ENCODE peak calls at places on chromosome 2, in eight cellular contexts. V, T, N, E, A, M, H and B are unnamed samples.

GRCh38 chr2:101533611-101534601 is 59.0 kb upstream of the RFX8 start:
- DNase-seq in V (no peak), T (no peak), N (no peak), E (no peak), A (no peak), M (no peak), H (no peak), B (no peak)

GRCh38 chr2:56565143-56565542 is 381.4 kb downstream of the CCDC85A start:
- DNase-seq in V (no peak), T (no peak), N (no peak), E (no peak), A (no peak), M (no peak), H (no peak), B (no peak)

GRCh38 chr2:40797115-40797514 is 345.2 kb upstream of the SLC8A1 start:
- DNase-seq in V (no peak), T (peak; percentile 74), N (no peak), E (peak; percentile 11), A (no peak), M (no peak), H (no peak), B (no peak)

GRCh38 chr2:188969236-188970032 is 4.7 kb upstream of the COL3A1 start:
- DNase-seq in V (no peak), T (peak; percentile 23), N (no peak), E (no peak), A (no peak), M (no peak), H (no peak), B (no peak)

GRCh38 chr2:127016329-127016728 is 90.6 kb downstream of the BIN1 start:
- DNase-seq in V (no peak), T (no peak), N (no peak), E (no peak), A (no peak), M (no peak), H (no peak), B (no peak)

GRCh38 chr2:101975171-101975870 is 16.4 kb upstream of the IL1R2 start:
- DNase-seq in V (no peak), T (no peak), N (no peak), E (no peak), A (no peak), M (no peak), H (no peak), B (no peak)

GRCh38 chr2:64141711-64142405 is 2.4 kb downstream of the PELI1 start:
- DNase-seq in V (no peak), T (no peak), N (no peak), E (no peak), A (no peak), M (no peak), H (no peak), B (no peak)

GRCh38 chr2:99701503-99701902 is 211.7 kb upstream of the REV1 start:
- DNase-seq in V (no peak), T (peak; percentile 8), N (no peak), E (no peak), A (no peak), M (no peak), H (no peak), B (no peak)

GRCh38 chr2:64063924-64064331 is 44.7 kb upstream of the VPS54 start:
- DNase-seq in V (no peak), T (no peak), N (peak; percentile 30), E (peak; percentile 71), A (no peak), M (peak; percentile 68), H (no peak), B (peak; percentile 25)

GRCh38 chr2:81495556-81495955 is 1191.0 kb upstream of the LRRTM1 start:
- DNase-seq in V (no peak), T (peak; percentile 35), N (no peak), E (no peak), A (no peak), M (no peak), H (no peak), B (no peak)

GRCh38 chr2:188576657-188577056 is 285.0 kb downstream of the GULP1 start:
- DNase-seq in V (no peak), T (no peak), N (no peak), E (no peak), A (no peak), M (no peak), H (no peak), B (no peak)

GRCh38 chr2:39124770-39125075 is 3.9 kb upstream of the SOS1 start:
- DNase-seq in V (no peak), T (no peak), N (peak; percentile 40), E (no peak), A (no peak), M (no peak), H (no peak), B (no peak)

GRCh38 chr2:168457177-168457905 is 1.3 kb downstream of the CERS6 start:
- DNase-seq in V (no peak), T (peak; percentile 38), N (no peak), E (no peak), A (no peak), M (no peak), H (no peak), B (no peak)

GRCh38 chr2:214277880-214278279 is 133.0 kb upstream of the VWC2L start:
- DNase-seq in V (no peak), T (no peak), N (no peak), E (no peak), A (no peak), M (no peak), H (no peak), B (no peak)

GRCh38 chr2:38315707-38316333 is 61.3 kb downstream of the ATL2 start:
- DNase-seq in V (no peak), T (peak; percentile 82), N (no peak), E (no peak), A (no peak), M (peak; percentile 50), H (no peak), B (no peak)

GRCh38 chr2:188629890-188630483 is 338.3 kb downstream of the GULP1 start:
- DNase-seq in V (no peak), T (no peak), N (no peak), E (no peak), A (no peak), M (no peak), H (no peak), B (no peak)

GRCh38 chr2:28360742-28361293 is 31.8 kb upstream of the FOSL2 start:
- DNase-seq in V (no peak), T (peak; percentile 59), N (peak; percentile 68), E (no peak), A (no peak), M (no peak), H (no peak), B (no peak)

GRCh38 chr2:71610671-71611070 is 157.3 kb downstream of the DYSF start:
- DNase-seq in V (peak; percentile 29), T (no peak), N (no peak), E (peak; percentile 4), A (peak; percentile 34), M (no peak), H (peak; percentile 16), B (no peak)

GRCh38 chr2:234795974-234796690 is 155.7 kb upstream of the SH3BP4 start:
- DNase-seq in V (no peak), T (no peak), N (no peak), E (no peak), A (no peak), M (no peak), H (no peak), B (no peak)

GRCh38 chr2:220373878-220374277 is 746.4 kb downstream of the SLC4A3 start:
- DNase-seq in V (no peak), T (peak; percentile 14), N (no peak), E (no peak), A (no peak), M (no peak), H (no peak), B (no peak)
- H3K4me1 ChIP-seq in V (no peaks in the 10 kb centered on the region), T (no peaks in the 10 kb centered on the region), N (no peaks in the 10 kb centered on the region), E (no peaks in the 10 kb centered on the region), A (no peaks in the 10 kb centered on the region), M (no peaks in the 10 kb centered on the region), H (no peaks in the 10 kb centered on the region), B (no peaks in the 10 kb centered on the region)

GRCh38 chr2:230925879-230926765 is 1.1 kb upstream of the GPR55 start:
- DNase-seq in V (peak; percentile 48), T (no peak), N (no peak), E (no peak), A (peak; percentile 32), M (no peak), H (no peak), B (no peak)
- TF ChIP-seq CTCF in V (no peak), T (no peak), N (no peak), E (no peak), A (no peak), M (peak; percentile 17), H (no peak), B (no peak)

GRCh38 chr2:74181739-74182138 is 3.1 kb upstream of the MOB1A start:
- DNase-seq in V (no peak), T (no peak), N (peak; percentile 49), E (no peak), A (no peak), M (no peak), H (no peak), B (no peak)

GRCh38 chr2:74188018-74188601 is 9.4 kb upstream of the MOB1A start:
- DNase-seq in V (no peak), T (peak; percentile 26), N (peak; percentile 36), E (no peak), A (no peak), M (no peak), H (peak; percentile 85), B (no peak)

GRCh38 chr2:74183878-74184277 is 5.2 kb upstream of the MOB1A start:
- DNase-seq in V (no peak), T (no peak), N (no peak), E (no peak), A (no peak), M (no peak), H (no peak), B (no peak)

GRCh38 chr2:74188696-74189095 is 9.7 kb upstream of the MTHFD2 start:
- DNase-seq in V (no peak), T (no peak), N (no peak), E (no peak), A (no peak), M (no peak), H (no peak), B (no peak)

GRCh38 chr2:74186038-74186437 is 7.4 kb upstream of the MOB1A start:
- DNase-seq in V (no peak), T (no peak), N (peak; percentile 41), E (no peak), A (no peak), M (no peak), H (no peak), B (no peak)
- H3K4me3 ChIP-seq in V (no peak overlapping the region), T (no peak overlapping the region), N (no peak overlapping the region), E (no peak overlapping the region), A (no peak overlapping the region), M (no peak overlapping the region), H (no peak overlapping the region), B (no peak overlapping the region)

GRCh38 chr2:237724811-237725478 is 73.6 kb upstream of the RBM44 start:
- DNase-seq in V (no peak), T (no peak), N (no peak), E (peak; percentile 82), A (peak; percentile 43), M (no peak), H (no peak), B (no peak)

GRCh38 chr2:237723023-237723422 is 75.6 kb upstream of the RBM44 start:
- DNase-seq in V (no peak), T (no peak), N (no peak), E (no peak), A (no peak), M (no peak), H (no peak), B (no peak)

GRCh38 chr2:237721828-237722227 is 76.8 kb upstream of the RBM44 start:
- DNase-seq in V (no peak), T (no peak), N (no peak), E (no peak), A (peak; percentile 45), M (no peak), H (peak; percentile 10), B (no peak)

GRCh38 chr2:237722616-237723015 is 76.0 kb upstream of the RBM44 start:
- DNase-seq in V (no peak), T (no peak), N (no peak), E (no peak), A (no peak), M (no peak), H (no peak), B (no peak)

GRCh38 chr2:237723613-237724012 is 75.0 kb upstream of the RBM44 start:
- DNase-seq in V (no peak), T (peak; percentile 35), N (peak; percentile 72), E (no peak), A (peak; percentile 29), M (no peak), H (peak; percentile 15), B (peak; percentile 91)
- H3K4me1 ChIP-seq in V (peaks cover 35% of the 10 kb centered on the region), T (peaks cover 11% of the 10 kb centered on the region), N (peaks cover 84% of the 10 kb centered on the region), E (peaks cover 50% of the 10 kb centered on the region), A (peaks cover 82% of the 10 kb centered on the region), M (peaks cover 8% of the 10 kb centered on the region), H (no peaks in the 10 kb centered on the region), B (peaks cover 36% of the 10 kb centered on the region)